ENCODE peak calls at places on chromosome 15, in seven cellular contexts. R is GM12892, K is spleen, U is breast epithelium, S is stomach, J is HCT116, T is GM12891. O is an unnamed sample.
A peak's percentile ranks its signal among the peaks of the same experiment; 100 is the strongest.

GRCh38 chr15:62079594-62079993 is 12.8 kb downstream of the C2CD4A start:
- DNase-seq in J (no peak), S (no peak), T (no peak), K (no peak), R (no peak), U (no peak), O (no peak)

GRCh38 chr15:74345051-74345450 is 22.4 kb downstream of the CYP11A1 start:
- DNase-seq in R (no peak), U (no peak), S (no peak), T (no peak), J (no peak), K (peak; percentile 52), O (no peak)

GRCh38 chr15:58065445-58066041 is at the start of gene ALDH1A2:
- DNase-seq in T (no peak), S (no peak), R (no peak), K (peak; percentile 76), U (no peak), J (no peak), O (peak; percentile 91)

GRCh38 chr15:34514251-34514760 is 69.1 kb downstream of the GOLGA8B start:
- DNase-seq in K (peak; percentile 84), U (no peak), S (no peak), R (peak; percentile 24), T (peak; percentile 47), J (no peak), O (no peak)

GRCh38 chr15:72786946-72787345 is 3.4 kb upstream of the ADPGK start:
- DNase-seq in U (no peak), R (no peak), J (no peak), S (no peak), T (no peak), K (no peak), O (no peak)

GRCh38 chr15:73709671-73710070 is 25.5 kb downstream of the CD276 start:
- DNase-seq in U (no peak), R (no peak), T (no peak), J (no peak), K (no peak), S (no peak), O (no peak)

GRCh38 chr15:35098737-35099136 is 13.6 kb upstream of the NANOGP8 start:
- DNase-seq in S (no peak), T (no peak), K (no peak), U (no peak), R (no peak), J (no peak), O (no peak)

GRCh38 chr15:67074886-67075229 is 9.5 kb downstream of the SMAD3 start:
- DNase-seq in J (no peak), K (no peak), T (no peak), U (no peak), R (no peak), S (no peak), O (no peak)

GRCh38 chr15:57323806-57324589 is 52.3 kb upstream of the CGNL1 start:
- DNase-seq in S (no peak), U (peak; percentile 78), R (peak; percentile 48), T (peak; percentile 48), K (no peak), J (peak; percentile 90), O (peak; percentile 48)

GRCh38 chr15:61726166-61726565 is 334.1 kb downstream of the VPS13C start:
- DNase-seq in K (no peak), R (no peak), U (no peak), J (no peak), T (no peak), S (no peak), O (no peak)

GRCh38 chr15:96428742-96429141 is 98.2 kb downstream of the NR2F2 start:
- DNase-seq in T (no peak), S (no peak), J (no peak), K (no peak), U (no peak), R (no peak), O (no peak)

GRCh38 chr15:98773616-98774015 is 125.3 kb downstream of the IGF1R start:
- DNase-seq in J (no peak), S (no peak), R (no peak), U (no peak), K (no peak), T (no peak), O (no peak)

GRCh38 chr15:69973102-69973714 is 124.5 kb downstream of the TLE3 start:
- DNase-seq in J (no peak), S (no peak), T (no peak), R (no peak), K (no peak), U (no peak), O (no peak)

GRCh38 chr15:93131485-93132075 is 42.6 kb upstream of the RGMA start:
- DNase-seq in J (no peak), U (no peak), R (no peak), S (no peak), T (no peak), K (no peak), O (no peak)

GRCh38 chr15:64251121-64251520 is 88.3 kb upstream of the PPIB start:
- DNase-seq in R (no peak), U (no peak), K (no peak), J (no peak), T (no peak), S (no peak), O (no peak)

GRCh38 chr15:66394472-66394871 is 7.8 kb downstream of the MAP2K1 start:
- DNase-seq in K (no peak), S (no peak), U (no peak), R (no peak), T (no peak), J (no peak), O (no peak)

GRCh38 chr15:66927326-66928077 is 137.9 kb upstream of the SMAD3 start:
- DNase-seq in R (no peak), U (no peak), J (no peak), T (no peak), K (no peak), S (no peak), O (peak; percentile 5)

GRCh38 chr15:74302821-74303359 is 64.6 kb downstream of the CYP11A1 start:
- DNase-seq in S (peak; percentile 46), K (no peak), R (peak; percentile 71), T (peak; percentile 79), J (no peak), U (no peak), O (no peak)

GRCh38 chr15:62390793-62391543 is 225.9 kb upstream of the C2CD4B start:
- DNase-seq in U (no peak), T (peak; percentile 38), K (peak; percentile 80), R (peak; percentile 31), S (peak; percentile 43), J (no peak), O (peak; percentile 42)

GRCh38 chr15:75966073-75966472 is 46.2 kb downstream of the NRG4 start:
- DNase-seq in K (no peak), T (no peak), J (no peak), R (no peak), U (no peak), S (no peak), O (no peak)

GRCh38 chr15:53586815-53587214 is 172.6 kb downstream of the WDR72 start:
- DNase-seq in T (peak; percentile 0), S (peak; percentile 31), R (no peak), K (no peak), U (no peak), J (peak; percentile 28), O (no peak)

GRCh38 chr15:42035362-42035761 is 14.5 kb upstream of the PLA2G4E start:
- DNase-seq in J (no peak), T (peak; percentile 33), R (peak; percentile 39), S (no peak), K (no peak), U (no peak), O (peak; percentile 48)

GRCh38 chr15:48975713-48976419 is 12.1 kb upstream of the SHC4 start:
- DNase-seq in K (peak; percentile 93), U (peak; percentile 48), J (peak; percentile 51), T (peak; percentile 77), S (peak; percentile 75), R (peak; percentile 70), O (peak; percentile 96)
- TF ChIP-seq POLR2A in K (no peak), U (no peak), J (no peak), T (no peak), S (no peak), R (no peak), O (no peak)

GRCh38 chr15:90016721-90017120 is 15.6 kb downstream of the ZNF710 start:
- DNase-seq in K (no peak), J (no peak), R (no peak), S (peak; percentile 43), T (no peak), U (no peak), O (peak; percentile 15)

GRCh38 chr15:90013503-90013937 is 12.4 kb downstream of the ZNF710 start:
- DNase-seq in S (no peak), U (no peak), K (no peak), R (no peak), T (no peak), J (no peak), O (no peak)

GRCh38 chr15:90018216-90018831 is 17.2 kb downstream of the ZNF710 start:
- DNase-seq in U (no peak), R (no peak), S (no peak), T (no peak), K (no peak), J (no peak), O (no peak)

GRCh38 chr15:90019611-90020010 is 18.5 kb downstream of the ZNF710 start:
- DNase-seq in K (no peak), R (no peak), J (no peak), U (no peak), T (no peak), S (no peak), O (peak; percentile 21)

GRCh38 chr15:90015749-90016148 is 14.6 kb downstream of the ZNF710 start:
- DNase-seq in K (no peak), U (no peak), J (no peak), T (no peak), S (peak; percentile 24), R (no peak), O (peak; percentile 36)
- TF ChIP-seq POLR2AphosphoS5 in K (no peak), U (no peak), J (no peak), T (no peak), S (no peak), R (no peak), O (no peak)

GRCh38 chr15:71677766-71678165 is 132.6 kb upstream of the NR2E3 start:
- DNase-seq in K (no peak), S (no peak), T (no peak), J (no peak), R (no peak), U (no peak), O (no peak)

GRCh38 chr15:71678191-71678590 is 132.2 kb upstream of the NR2E3 start:
- DNase-seq in K (no peak), J (no peak), S (no peak), R (no peak), U (no peak), T (no peak), O (no peak)

GRCh38 chr15:71677352-71677751 is 133.0 kb upstream of the NR2E3 start:
- DNase-seq in K (no peak), U (no peak), T (no peak), J (no peak), S (no peak), R (no peak), O (no peak)

GRCh38 chr15:71680079-71680461 is 130.3 kb upstream of the NR2E3 start:
- DNase-seq in T (no peak), R (no peak), J (no peak), K (no peak), U (no peak), S (peak; percentile 28), O (no peak)

GRCh38 chr15:71679223-71680078 is 130.9 kb upstream of the NR2E3 start:
- DNase-seq in R (no peak), K (no peak), T (no peak), U (no peak), J (no peak), S (no peak), O (no peak)
- TF ChIP-seq POLR2A in R (no peak), K (no peak), T (no peak), U (no peak), J (no peak), S (no peak), O (no peak)

GRCh38 chr15:80328496-80328895 is 75.7 kb upstream of the ARNT2 start:
- DNase-seq in J (no peak), K (no peak), R (no peak), U (no peak), S (no peak), T (no peak), O (no peak)
- TF ChIP-seq POLR2AphosphoS5 in J (no peak), K (no peak), R (no peak), U (no peak), S (no peak), T (no peak), O (no peak)

O was measured in upper lobe of left lung.